ENCODE peak calls at places on chromosome X, in four cellular contexts. S is osteocyte, G is endothelial cell, O is GM06990. I is an unnamed sample.
A peak's percentile ranks its signal among the peaks of the same experiment; 100 is the strongest.

GRCh38 chrX:82677281-82677680 is 830.8 kb upstream of the POU3F4 start:
- DNase-seq in S (no peak), O (no peak), G (no peak), I (no peak)

GRCh38 chrX:9467751-9468150 is 2.9 kb downstream of the TBL1X start:
- DNase-seq in S (no peak), G (no peak), O (no peak), I (no peak)

GRCh38 chrX:136202889-136203288 is 48.3 kb downstream of the MAP7D3 start:
- DNase-seq in G (no peak), S (no peak), O (no peak), I (no peak)

GRCh38 chrX:87517571-87518141 is at the start of gene KLHL4:
- DNase-seq in S (no peak), O (no peak), G (peak; percentile 51), I (no peak)

GRCh38 chrX:18733273-18733672 is 25.8 kb downstream of the PPEF1 start:
- DNase-seq in O (no peak), S (no peak), G (no peak), I (no peak)

GRCh38 chrX:132692526-132692925 is 203.7 kb upstream of the MBNL3 start:
- DNase-seq in S (no peak), G (no peak), O (no peak), I (no peak)

GRCh38 chrX:104330966-104331365 is 76.2 kb upstream of the ESX1 start:
- DNase-seq in S (no peak), G (no peak), O (no peak), I (no peak)

GRCh38 chrX:49120104-49120503 is 3.4 kb downstream of the GPKOW start:
- DNase-seq in S (no peak), G (no peak), O (no peak), I (no peak)

GRCh38 chrX:40644821-40645358 is 2.5 kb downstream of the CXorf38 start:
- DNase-seq in G (no peak), S (no peak), O (peak; percentile 54), I (peak; percentile 59)

GRCh38 chrX:75038925-75039324 is 113.7 kb upstream of the NEXMIF start:
- DNase-seq in S (no peak), O (no peak), G (no peak), I (no peak)

GRCh38 chrX:96994088-96994487 is 110.4 kb downstream of the RPA4 start:
- DNase-seq in O (no peak), G (no peak), S (no peak), I (no peak)

GRCh38 chrX:23884427-23885024 is 23.2 kb downstream of the APOO start:
- DNase-seq in G (no peak), S (no peak), O (no peak), I (no peak)

GRCh38 chrX:48490661-48491060 is 14.7 kb downstream of the FTSJ1 start:
- DNase-seq in S (no peak), G (no peak), O (no peak), I (no peak)

GRCh38 chrX:39331062-39331704 is 529.9 kb downstream of the MID1IP1 start:
- DNase-seq in S (no peak), G (no peak), O (no peak), I (no peak)

GRCh38 chrX:40105016-40105790 is 7.4 kb upstream of the BCOR start:
- DNase-seq in O (peak; percentile 55), S (no peak), G (no peak), I (peak; percentile 70)

GRCh38 chrX:31376408-31376807 is 304.6 kb upstream of the FTHL17 start:
- DNase-seq in S (no peak), G (no peak), O (no peak), I (no peak)

GRCh38 chrX:119410027-119410819 is 11.1 kb downstream of the SLC25A43 start:
- DNase-seq in O (no peak), G (no peak), S (no peak), I (no peak)

GRCh38 chrX:318068-318738 is 393 bp downstream of the GTPBP6 start:
- DNase-seq in G (peak; percentile 93), O (peak; percentile 93), S (peak; percentile 98), I (peak; percentile 97)

GRCh38 chrX:56498756-56499155 is 64.7 kb upstream of the UBQLN2 start:
- DNase-seq in S (no peak), G (no peak), O (no peak), I (no peak)

GRCh38 chrX:120660638-120661037 is 30.8 kb upstream of the C1GALT1C1 start:
- DNase-seq in O (no peak), S (no peak), G (no peak), I (no peak)

GRCh38 chrX:120668357-120668756 is 38.5 kb upstream of the C1GALT1C1 start:
- DNase-seq in G (no peak), S (no peak), O (no peak), I (no peak)

GRCh38 chrX:120664081-120664480 is 34.2 kb upstream of the C1GALT1C1 start:
- DNase-seq in S (no peak), G (no peak), O (peak; percentile 18), I (no peak)
- TF ChIP-seq CTCF in S (peak; percentile 40), G (peak; percentile 25), O (peak; percentile 7), I (peak; percentile 28)

GRCh38 chrX:7586126-7586525 is 256.8 kb upstream of the VCX start:
- DNase-seq in O (peak; percentile 1), S (no peak), G (peak; percentile 11), I (peak; percentile 44)
- TF ChIP-seq CTCF in O (peak; percentile 62), S (peak; percentile 76), G (peak; percentile 33), I (peak; percentile 73)

GRCh38 chrX:101408530-101408836 is 461 bp downstream of the HNRNPH2 start:
- DNase-seq in S (no peak), G (no peak), O (no peak), I (no peak)
- TF ChIP-seq CTCF in S (peak; percentile 9), G (no peak), O (no peak), I (no peak)

DNA sequence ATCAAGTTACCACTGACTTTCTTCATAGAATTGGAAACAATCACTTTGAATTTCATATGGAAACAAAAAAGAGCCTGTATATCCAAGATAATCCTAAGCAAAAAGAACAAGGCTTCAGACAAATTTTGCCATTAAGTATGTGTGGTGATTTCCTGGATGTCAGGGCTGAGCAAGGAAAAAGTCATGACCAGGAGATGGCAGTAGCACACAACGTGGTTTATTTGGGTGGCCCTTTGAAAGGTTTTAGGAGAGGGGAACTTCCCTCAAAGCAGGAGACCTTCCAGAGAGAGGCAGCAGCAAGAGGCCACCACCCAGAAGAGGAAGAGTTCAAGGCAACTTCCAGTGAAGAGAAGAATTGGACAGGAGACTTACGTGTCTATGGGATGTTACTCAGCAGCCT is 18.1 kb upstream of the ZXDB start:
- DNase-seq in G (peak; percentile 9), S (no peak), O (no peak), I (no peak)
- TF ChIP-seq CTCF in G (no peak), S (peak; percentile 55), O (peak; percentile 56), I (peak; percentile 48)

GRCh38 chrX:69117876-69118526 is 47.3 kb downstream of the PJA1 start:
- DNase-seq in S (no peak), O (no peak), G (no peak), I (no peak)

GRCh38 chrX:69116077-69116476 is 49.2 kb downstream of the PJA1 start:
- DNase-seq in S (no peak), G (no peak), O (no peak), I (no peak)

GRCh38 chrX:69121321-69122000 is 43.8 kb downstream of the PJA1 start:
- DNase-seq in O (no peak), G (no peak), S (no peak), I (no peak)

GRCh38 chrX:69120476-69120875 is 44.8 kb downstream of the PJA1 start:
- DNase-seq in S (no peak), G (no peak), O (no peak), I (no peak)

DNA sequence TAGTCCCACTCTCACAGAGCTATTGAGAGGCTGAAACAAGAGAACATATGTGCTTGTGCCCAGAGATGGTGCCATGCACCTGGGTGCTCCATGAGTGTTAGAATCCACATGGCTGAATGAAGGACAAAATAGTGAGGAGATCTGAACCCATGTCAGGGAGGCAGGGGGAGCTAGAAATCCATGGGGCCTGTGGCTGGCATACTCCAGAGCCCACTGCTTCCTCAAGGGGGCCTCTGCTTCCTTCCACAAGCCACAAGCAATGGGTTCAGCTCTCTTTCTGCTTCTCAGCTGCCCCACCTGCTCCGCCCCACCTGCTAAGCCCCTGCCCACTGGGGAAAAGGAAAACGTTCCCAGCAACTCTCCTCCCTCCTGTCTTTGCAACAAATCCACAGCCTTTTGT is 46.1 kb downstream of the PJA1 start:
- DNase-seq in O (no peak), S (no peak), G (no peak), I (no peak)
- TF ChIP-seq CTCF in O (no peak), S (no peak), G (no peak), I (no peak)

I was measured in GM13977.